ENCODE peak calls at places on chromosome 10, in six cellular contexts. Y is astrocyte of the spinal cord, I is MCF 10A, D is endothelial cell, A is ovary, R is brain microvascular endothelial cell. O is an unnamed sample.
A peak's percentile ranks its signal among the peaks of the same experiment; 100 is the strongest.

GRCh38 chr10:48363617-48364355 is 57.3 kb downstream of the MAPK8 start:
- DNase-seq in Y (peak; percentile 85), I (peak; percentile 79), D (peak; percentile 22), A (no peak), R (peak; percentile 46), O (peak; percentile 90)

GRCh38 chr10:18197706-18198105 is 57.5 kb downstream of the CACNB2 start:
- DNase-seq in Y (no peak), I (no peak), D (no peak), A (no peak), R (no peak), O (no peak)

GRCh38 chr10:86153751-86154150 is 212.8 kb downstream of the GRID1 start:
- DNase-seq in Y (no peak), I (no peak), D (no peak), A (no peak), R (no peak), O (no peak)

GRCh38 chr10:119257894-119258293 is 50.5 kb downstream of the GRK5 start:
- DNase-seq in Y (no peak), I (no peak), D (no peak), A (no peak), R (no peak), O (no peak)

GRCh38 chr10:28130267-28130666 is 131.4 kb upstream of the ODAD2 start:
- DNase-seq in Y (peak; percentile 63), I (peak; percentile 58), D (no peak), A (no peak), R (peak; percentile 78), O (peak; percentile 61)

GRCh38 chr10:4780782-4781181 is 45.2 kb upstream of the AKR1E2 start:
- DNase-seq in Y (peak; percentile 28), I (peak; percentile 64), D (no peak), A (no peak), R (no peak), O (peak; percentile 53)

GRCh38 chr10:17022399-17022798 is 107.2 kb downstream of the CUBN start:
- DNase-seq in Y (peak; percentile 60), I (no peak), D (no peak), A (no peak), R (no peak), O (no peak)

GRCh38 chr10:74888947-74889661 is 62.7 kb downstream of the KAT6B start:
- DNase-seq in Y (no peak), I (peak; percentile 30), D (no peak), A (no peak), R (no peak), O (no peak)

GRCh38 chr10:126972622-126973414 is 67.6 kb downstream of the DOCK1 start:
- DNase-seq in Y (peak; percentile 94), I (peak; percentile 38), D (no peak), A (no peak), R (peak; percentile 88), O (peak; percentile 96)

GRCh38 chr10:118958984-118959916 is 70.3 kb upstream of the NANOS1 start:
- DNase-seq in Y (peak; percentile 40), I (peak; percentile 86), D (no peak), A (peak; percentile 54), R (no peak), O (peak; percentile 78)

GRCh38 chr10:112585960-112586359 is 138.9 kb downstream of the VTI1A start:
- DNase-seq in Y (no peak), I (no peak), D (no peak), A (no peak), R (no peak), O (peak; percentile 18)

GRCh38 chr10:102410427-102411073 is 8.0 kb downstream of the PSD start:
- DNase-seq in Y (no peak), I (no peak), D (no peak), A (peak; percentile 70), R (no peak), O (peak; percentile 39)

GRCh38 chr10:32055478-32056135 is 618 bp downstream of the KIF5B start:
- DNase-seq in Y (peak; percentile 54), I (peak; percentile 51), D (peak; percentile 74), A (peak; percentile 75), R (peak; percentile 36), O (peak; percentile 71)
- TF ChIP-seq CTCF in Y (peak; percentile 7), I (no peak), D (no peak), A (no peak), R (peak; percentile 31), O (peak; percentile 35)

GRCh38 chr10:78851652-78852051 is 217.1 kb upstream of the ZMIZ1 start:
- DNase-seq in Y (no peak), I (no peak), D (no peak), A (no peak), R (no peak), O (no peak)

GRCh38 chr10:78852447-78852846 is 216.3 kb upstream of the ZMIZ1 start:
- DNase-seq in Y (no peak), I (no peak), D (no peak), A (no peak), R (no peak), O (no peak)

GRCh38 chr10:78853864-78854263 is 214.9 kb upstream of the ZMIZ1 start:
- DNase-seq in Y (no peak), I (peak; percentile 26), D (no peak), A (no peak), R (no peak), O (peak; percentile 28)

GRCh38 chr10:78850611-78851010 is 218.2 kb upstream of the ZMIZ1 start:
- DNase-seq in Y (no peak), I (no peak), D (no peak), A (no peak), R (no peak), O (no peak)

GRCh38 chr10:78852856-78853255 is 215.9 kb upstream of the ZMIZ1 start:
- DNase-seq in Y (no peak), I (peak; percentile 27), D (peak; percentile 35), A (no peak), R (no peak), O (peak; percentile 34)
- TF ChIP-seq CTCF in Y (no peak), I (no peak), D (peak; percentile 40), A (no peak), R (peak; percentile 52), O (peak; percentile 50)

DNA sequence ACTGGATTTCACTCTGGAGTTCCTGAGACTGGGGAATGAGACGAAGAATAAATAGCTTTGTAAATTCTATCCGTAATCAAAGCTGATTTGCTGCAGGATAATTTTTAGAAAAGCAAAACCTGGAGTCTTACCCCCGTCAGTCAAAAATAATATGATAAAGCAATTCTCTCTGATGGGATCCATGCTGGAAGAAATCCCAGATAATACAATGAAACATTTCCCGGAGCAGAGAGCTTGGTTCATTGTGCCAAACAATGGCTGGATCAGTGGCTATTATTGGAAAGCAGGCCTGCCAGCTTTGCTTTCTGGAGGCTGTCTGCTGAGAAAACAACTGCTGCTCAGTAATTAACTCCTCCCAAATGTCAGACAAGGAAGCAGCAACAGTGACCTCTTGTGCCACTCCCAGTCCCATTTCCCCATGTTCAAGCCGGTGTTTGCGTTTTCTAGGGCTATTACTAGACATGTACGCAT is 609.4 kb upstream of the PCDH15 start:
- DNase-seq in Y (no peak), I (peak; percentile 9), D (peak; percentile 38), A (no peak), R (peak; percentile 4), O (no peak)
- TF ChIP-seq CTCF in Y (no peak), I (no peak), D (no peak), A (no peak), R (no peak), O (no peak)

DNA sequence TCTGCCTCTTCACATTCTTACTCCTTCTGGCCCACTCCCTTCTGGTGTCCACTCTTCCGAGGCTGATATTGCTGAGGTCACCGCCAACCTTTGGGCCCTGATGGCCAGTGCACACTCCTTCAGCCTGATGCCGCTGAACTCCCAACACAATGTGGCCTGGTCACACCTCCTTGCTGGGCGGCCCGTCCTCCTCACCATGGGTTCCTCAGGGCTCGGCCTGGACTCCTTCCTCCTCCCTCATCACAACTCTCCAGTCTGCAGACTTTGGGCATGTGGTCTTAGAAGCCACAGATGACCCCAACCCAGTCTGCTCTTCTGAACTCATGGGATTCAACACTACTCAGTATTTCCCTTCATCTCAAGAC is 583.0 kb upstream of the MGMT start:
- DNase-seq in Y (no peak), I (no peak), D (no peak), A (no peak), R (no peak), O (no peak)
- TF ChIP-seq CTCF in Y (no peak), I (no peak), D (no peak), A (no peak), R (no peak), O (no peak)

DNA sequence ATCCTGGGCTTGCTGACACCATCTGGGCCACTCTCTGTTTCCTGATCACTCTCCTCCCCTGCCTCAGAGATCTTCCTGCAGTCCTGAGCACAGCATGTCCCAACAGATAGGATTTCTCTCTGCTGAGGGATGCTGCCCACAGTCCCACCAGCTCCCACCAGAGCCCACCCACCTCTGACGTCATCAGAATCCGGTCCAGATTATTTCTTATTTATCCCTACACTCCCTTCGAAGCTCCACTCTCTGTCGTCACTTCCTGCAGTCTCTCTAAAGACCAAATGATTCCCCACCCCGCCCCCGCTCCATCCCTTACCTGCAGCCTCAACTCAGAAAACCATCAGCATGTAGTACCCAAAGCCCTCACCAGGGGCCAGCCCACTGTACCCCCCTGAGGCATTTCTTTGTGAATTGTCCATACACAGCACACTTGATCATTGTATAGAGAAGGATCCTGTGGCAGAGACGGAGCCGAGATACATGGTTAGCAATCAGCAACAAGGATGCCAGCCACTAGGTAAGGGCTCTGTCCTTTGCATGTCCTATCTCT is 192.0 kb upstream of the MGMT start:
- DNase-seq in Y (no peak), I (peak; percentile 5), D (peak; percentile 19), A (no peak), R (no peak), O (no peak)
- TF ChIP-seq CTCF in Y (no peak), I (no peak), D (peak; percentile 66), A (no peak), R (peak; percentile 1), O (no peak)

GRCh38 chr10:30022590-30022989 is 36.8 kb downstream of the JCAD start:
- DNase-seq in Y (no peak), I (no peak), D (no peak), A (no peak), R (no peak), O (no peak)
- TF ChIP-seq CTCF in Y (no peak), I (no peak), D (no peak), A (no peak), R (no peak), O (no peak)

GRCh38 chr10:34310234-34310633 is 504.9 kb downstream of the PARD3 start:
- DNase-seq in Y (no peak), I (no peak), D (no peak), A (no peak), R (no peak), O (no peak)

GRCh38 chr10:34303022-34303421 is 512.1 kb downstream of the PARD3 start:
- DNase-seq in Y (no peak), I (no peak), D (no peak), A (no peak), R (no peak), O (no peak)

DNA sequence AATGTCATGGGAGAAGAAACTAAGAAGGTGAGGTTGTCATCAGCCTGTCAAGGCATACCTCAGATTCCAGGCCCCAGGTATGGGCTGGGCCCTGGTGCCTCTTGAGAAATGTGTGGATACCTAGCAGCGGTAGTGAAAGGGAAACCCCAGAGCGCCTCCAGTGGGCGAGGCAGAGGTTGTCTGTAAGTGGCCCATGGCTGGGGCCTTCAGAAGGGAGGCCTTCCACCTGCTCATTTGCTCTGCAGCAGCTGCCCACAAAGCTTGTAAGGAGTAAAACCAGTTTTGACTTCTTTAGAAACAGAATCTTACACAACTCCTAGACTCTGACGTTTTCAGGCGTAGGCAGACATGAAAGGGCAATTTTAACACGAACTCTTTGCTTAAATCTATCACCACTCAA is 509.9 kb downstream of the PARD3 start:
- DNase-seq in Y (no peak), I (peak; percentile 49), D (peak; percentile 46), A (no peak), R (no peak), O (no peak)
- TF ChIP-seq CTCF in Y (peak; percentile 15), I (no peak), D (peak; percentile 45), A (no peak), R (peak; percentile 25), O (peak; percentile 15)

O was measured in choroid plexus epithelial cell.